ENCODE peak calls at places on chromosomes 3 and 15, in five cellular contexts. Q is HCT116, B is HepG2, K is K562, F is H1. M is an unnamed sample.

GRCh38 chr3:154243353-154243752 is 80.9 kb downstream of the DHX36 start:
- DNase-seq in Q (no peak), B (no peak), F (no peak), K (no peak), M (no peak)

GRCh38 chr15:40047413-40048154 is 8.6 kb upstream of the SRP14 start:
- DNase-seq in Q (no peak), K (no peak), F (peak; percentile 45), B (no peak), M (no peak)

GRCh38 chr3:62117903-62118548 is 255.3 kb downstream of the FEZF2 start:
- DNase-seq in Q (no peak), B (no peak), F (no peak), K (no peak), M (no peak)

GRCh38 chr3:123143669-123144411 is 57.9 kb upstream of the SEC22A start:
- DNase-seq in F (no peak), B (peak; percentile 58), K (no peak), Q (no peak), M (no peak)

GRCh38 chr15:96804754-96805153 is 474.3 kb downstream of the NR2F2 start:
- DNase-seq in K (no peak), F (no peak), B (no peak), Q (no peak), M (no peak)

GRCh38 chr3:41503998-41504623 is 304.8 kb downstream of the CTNNB1 start:
- DNase-seq in Q (no peak), F (no peak), B (no peak), K (no peak), M (no peak)

GRCh38 chr15:35695002-35695401 is 149.0 kb upstream of the DPH6 start:
- DNase-seq in B (no peak), Q (no peak), F (no peak), K (no peak), M (no peak)

GRCh38 chr3:67981077-67981476 is 326.7 kb upstream of the SUCLG2 start:
- DNase-seq in Q (no peak), K (no peak), F (no peak), B (no peak), M (no peak)

GRCh38 chr3:61865466-61865865 is 304.1 kb downstream of the PTPRG start:
- DNase-seq in B (no peak), K (no peak), F (no peak), Q (no peak), M (no peak)

GRCh38 chr15:68313501-68314390 is 36.2 kb downstream of the FEM1B start:
- DNase-seq in B (no peak), F (peak; percentile 48), Q (no peak), K (no peak), M (no peak)

GRCh38 chr3:136862611-136862951 is 573 bp downstream of the NCK1 start:
- DNase-seq in Q (peak; percentile 24), F (no peak), B (peak; percentile 58), K (peak; percentile 34), M (peak; percentile 82)

GRCh38 chr3:148883163-148883562 is 18.1 kb downstream of the CPA3 start:
- DNase-seq in F (no peak), K (no peak), Q (no peak), B (no peak), M (no peak)

GRCh38 chr15:85164841-85165466 is 183.3 kb downstream of the PDE8A start:
- DNase-seq in B (no peak), F (no peak), K (no peak), Q (no peak), M (no peak)

GRCh38 chr3:14633819-14634424 is 17.6 kb upstream of the CCDC174 start:
- DNase-seq in F (peak; percentile 57), K (peak; percentile 81), B (peak; percentile 53), Q (peak; percentile 67), M (peak; percentile 37)

GRCh38 chr3:174202561-174202960 is 656.6 kb upstream of the NAALADL2 start:
- DNase-seq in B (no peak), F (no peak), Q (no peak), K (no peak), M (no peak)

GRCh38 chr3:14153663-14154062 is 24.7 kb downstream of the XPC start:
- DNase-seq in Q (no peak), K (no peak), B (no peak), F (no peak), M (no peak)

GRCh38 chr15:68310811-68311463 is 33.4 kb downstream of the FEM1B start:
- DNase-seq in F (peak; percentile 49), Q (no peak), B (no peak), K (no peak), M (no peak)

GRCh38 chr3:68249265-68249664 is 594.9 kb upstream of the SUCLG2 start:
- DNase-seq in F (no peak), B (no peak), K (no peak), Q (no peak), M (no peak)

GRCh38 chr3:13335062-13335461 is 85.1 kb downstream of the NUP210 start:
- DNase-seq in K (no peak), B (no peak), Q (no peak), F (no peak), M (no peak)

GRCh38 chr3:50675179-50676030 is 678 bp downstream of the DOCK3 start:
- DNase-seq in B (no peak), K (peak; percentile 39), Q (no peak), F (peak; percentile 91), M (peak; percentile 9)

GRCh38 chr15:96285715-96286367 is 44.7 kb upstream of the NR2F2 start:
- DNase-seq in F (no peak), B (no peak), Q (no peak), K (no peak), M (no peak)

GRCh38 chr15:66701422-66702034 is 508 bp upstream of the SMAD6 start:
- DNase-seq in F (peak; percentile 83), B (peak; percentile 42), Q (peak; percentile 27), K (no peak), M (no peak)

GRCh38 chr15:58585668-58586461 is 154.1 kb downstream of the LIPC start:
- DNase-seq in Q (no peak), F (no peak), K (no peak), B (no peak), M (no peak)

GRCh38 chr15:50265620-50266019 is at the start of gene HDC:
- DNase-seq in Q (no peak), K (no peak), F (no peak), B (no peak), M (no peak)

GRCh38 chr15:50830477-50831354 is 65.2 kb upstream of the SPPL2A start:
- DNase-seq in F (no peak), B (no peak), Q (no peak), K (no peak), M (no peak)

GRCh38 chr3:101940521-101940992 is 91.2 kb downstream of the NFKBIZ start:
- DNase-seq in Q (no peak), F (no peak), B (no peak), K (no peak), M (no peak)

GRCh38 chr3:155890671-155891190 is 20.3 kb downstream of the GMPS start:
- DNase-seq in F (no peak), Q (no peak), B (peak; percentile 13), K (peak; percentile 77), M (peak; percentile 52)

GRCh38 chr3:8386221-8386620 is 115.4 kb upstream of the LMCD1 start:
- DNase-seq in Q (no peak), B (no peak), K (no peak), F (no peak), M (no peak)

GRCh38 chr15:89767411-89767915 is 8.7 kb upstream of the MESP2 start:
- DNase-seq in F (no peak), K (no peak), Q (no peak), B (no peak), M (no peak)

GRCh38 chr15:78355185-78355584 is 15.0 kb downstream of the CRABP1 start:
- DNase-seq in F (no peak), Q (no peak), K (no peak), B (no peak), M (no peak)

GRCh38 chr15:88447741-88448140 is 19.4 kb downstream of the MRPL46 start:
- DNase-seq in Q (no peak), F (no peak), B (no peak), K (no peak), M (no peak)

GRCh38 chr15:88449581-88449980 is 17.6 kb downstream of the MRPL46 start:
- DNase-seq in B (no peak), Q (no peak), K (no peak), F (no peak), M (no peak)

GRCh38 chr15:88450125-88450798 is 16.9 kb downstream of the MRPL46 start:
- DNase-seq in B (peak; percentile 53), F (peak; percentile 98), Q (peak; percentile 49), K (peak; percentile 81), M (peak; percentile 64)

GRCh38 chr15:88448991-88449461 is 18.2 kb downstream of the MRPL46 start:
- DNase-seq in K (no peak), B (no peak), F (peak; percentile 19), Q (no peak), M (no peak)

DNA sequence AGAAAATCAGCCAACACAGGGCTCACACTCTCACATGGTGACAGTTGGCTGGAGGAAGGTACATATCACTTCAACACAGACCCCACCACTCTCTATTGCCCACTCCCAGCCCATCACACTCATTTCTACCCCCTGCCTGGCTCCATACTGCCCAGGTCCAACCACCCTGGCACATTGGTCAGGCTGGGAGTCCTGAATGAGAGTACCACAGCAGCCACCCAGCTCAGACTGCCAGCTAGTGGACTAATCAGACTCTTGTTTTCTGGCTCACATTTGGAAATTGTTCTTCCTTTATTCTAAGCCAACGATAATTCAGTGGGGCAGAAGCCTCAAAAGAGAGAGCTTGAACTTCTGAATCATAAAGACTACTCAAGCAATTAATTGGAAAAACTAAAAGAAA is 20.0 kb downstream of the MRPL46 start:
- DNase-seq in B (no peak), K (no peak), Q (no peak), F (no peak), M (no peak)
- TF ChIP-seq JUND in B (no peak), K (no peak), Q (no peak), F (no peak), M (no peak)

GRCh38 chr3:45057557-45057956 is 31.5 kb downstream of the CLEC3B start:
- DNase-seq in F (no peak), B (no peak), K (no peak), Q (no peak), M (no peak)
- TF ChIP-seq JUND in F (no peak), B (no peak), K (peak; percentile 8), Q (peak; percentile 58), M (no peak)

GRCh38 chr15:31083394-31083790 is 18.1 kb downstream of the TRPM1 start:
- DNase-seq in K (no peak), B (peak; percentile 48), F (no peak), Q (no peak), M (no peak)
- TF ChIP-seq JUND in K (no peak), B (no peak), F (no peak), Q (no peak), M (no peak)

DNA sequence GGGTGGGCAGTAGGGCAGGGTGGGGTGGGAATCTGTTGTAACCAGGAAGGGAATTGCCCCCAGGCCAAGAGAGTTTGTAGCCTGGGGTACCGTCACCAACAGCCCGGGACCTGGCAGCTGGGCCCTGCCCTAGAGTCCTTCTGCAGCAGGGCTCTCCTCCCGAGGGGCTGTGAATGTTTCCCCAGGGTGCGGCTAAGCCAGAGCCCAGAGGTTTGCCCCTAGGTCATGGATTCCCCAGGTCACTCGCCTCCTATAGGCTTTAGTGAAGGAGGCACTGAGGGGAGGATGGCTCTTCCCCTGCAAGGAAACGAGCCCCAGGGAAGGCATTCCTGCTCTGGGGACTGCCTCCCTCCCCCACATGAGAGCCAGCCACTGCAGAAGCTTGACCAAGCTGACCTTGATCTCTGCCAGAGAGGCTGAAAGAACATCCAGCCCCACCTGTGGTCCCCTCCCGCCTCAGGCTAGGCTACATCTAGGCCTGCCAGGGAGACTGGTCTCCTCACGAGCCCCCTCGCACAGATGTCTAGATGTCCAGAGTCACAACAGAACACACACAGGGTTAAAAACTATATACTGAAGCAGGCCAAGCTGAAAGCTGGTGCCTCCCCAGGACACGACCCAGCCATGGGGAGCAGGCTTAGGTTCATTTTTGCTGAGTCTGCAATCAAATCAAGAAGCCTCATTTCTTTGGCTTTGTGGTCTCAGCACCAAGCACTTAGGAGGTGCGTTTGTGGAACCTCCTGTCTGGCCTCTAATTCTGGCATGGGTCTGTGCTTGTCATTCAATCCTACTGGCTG is 69.1 kb upstream of the TAMM41 start:
- DNase-seq in F (no peak), K (no peak), B (no peak), Q (no peak), M (no peak)
- TF ChIP-seq JUND in F (no peak), K (no peak), B (no peak), Q (no peak), M (no peak)